ENCODE peak calls at places on chromosome 2, in seven cellular contexts. Y is epithelial cell of esophagus; X is transverse colon; W is stimulated activated CD4-positive, alpha-beta T cell treated with anti-CD3 and anti-CD28 coated beads, Interleukin-4, amount 100 ng/mL, for 48 hours; I is sciatic nerve; C is lung microvascular endothelial cell; P is stomach. E is an unnamed sample.

GRCh38 chr2:96146151-96146880 is 1.1 kb upstream of the DUSP2 start:
- DNase-seq in Y (peak; percentile 22), X (peak; percentile 73), W (peak; percentile 91), I (peak; percentile 68), C (no peak), P (peak; percentile 47), E (no peak)

GRCh38 chr2:160109939-160110673 is 47.7 kb upstream of the PLA2R1 start:
- DNase-seq in Y (peak; percentile 79), X (peak; percentile 64), W (peak; percentile 40), I (no peak), C (peak; percentile 83), P (peak; percentile 57), E (peak; percentile 81)

GRCh38 chr2:1940660-1941059 is 196.3 kb upstream of the PXDN start:
- DNase-seq in Y (no peak), X (no peak), W (no peak), I (peak; percentile 71), C (no peak), P (no peak), E (no peak)

GRCh38 chr2:111178730-111179405 is 58.2 kb downstream of the BCL2L11 start:
- DNase-seq in Y (no peak), X (no peak), W (no peak), I (no peak), C (no peak), P (no peak), E (no peak)

GRCh38 chr2:400988-401679 is 113.2 kb upstream of the ALKAL2 start:
- DNase-seq in Y (no peak), X (no peak), W (no peak), I (no peak), C (no peak), P (no peak), E (peak; percentile 65)

GRCh38 chr2:219049282-219049681 is 8.0 kb upstream of the CFAP65 start:
- DNase-seq in Y (no peak), X (no peak), W (no peak), I (no peak), C (no peak), P (peak; percentile 75), E (no peak)

GRCh38 chr2:165790461-165790860 is 3.6 kb downstream of the GALNT3 start:
- DNase-seq in Y (no peak), X (no peak), W (no peak), I (no peak), C (no peak), P (no peak), E (no peak)

GRCh38 chr2:74086001-74086400 is 61.7 kb downstream of the BOLA3 start:
- DNase-seq in Y (no peak), X (no peak), W (no peak), I (no peak), C (no peak), P (no peak), E (no peak)

GRCh38 chr2:155111070-155111469 is 412.6 kb downstream of the KCNJ3 start:
- DNase-seq in Y (no peak), X (no peak), W (no peak), I (no peak), C (no peak), P (no peak), E (no peak)

GRCh38 chr2:138724765-138725459 is 55.3 kb downstream of the NXPH2 start:
- DNase-seq in Y (no peak), X (no peak), W (no peak), I (no peak), C (no peak), P (no peak), E (no peak)

GRCh38 chr2:26740346-26740745 is 23.7 kb upstream of the SLC35F6 start:
- DNase-seq in Y (no peak), X (no peak), W (no peak), I (no peak), C (no peak), P (no peak), E (no peak)